ENCODE peak calls at places on chromosomes 7 and 10, in four cellular contexts. X, Z, T and R are unnamed samples.

GRCh38 chr10:115861455-115861854 is 411.6 kb downstream of the GFRA1 start:
- DNase-seq in X (peak), Z (no peak), T (no peak), R (no peak)

GRCh38 chr10:30081182-30081581 is 21.8 kb upstream of the JCAD start:
- DNase-seq in X (no peak), Z (no peak), T (no peak), R (no peak)

GRCh38 chr10:3295501-3296005 is 123.0 kb upstream of the PITRM1 start:
- DNase-seq in X (no peak), Z (no peak), T (no peak), R (no peak)

GRCh38 chr10:80506189-80506575 is 31.5 kb upstream of the SH2D4B start:
- DNase-seq in X (no peak), Z (no peak), T (no peak), R (no peak)

GRCh38 chr10:114405011-114405350 is 679 bp upstream of the AFAP1L2 start:
- DNase-seq in X (no peak), Z (no peak), T (no peak), R (no peak)

GRCh38 chr7:98128346-98128745 is 21.7 kb downstream of the LMTK2 start:
- DNase-seq in X (no peak), Z (no peak), T (no peak), R (no peak)

GRCh38 chr10:78267598-78267997 is 233.9 kb downstream of the RPS24 start:
- DNase-seq in X (peak), Z (no peak), T (no peak), R (no peak)

GRCh38 chr7:79340212-79340611 is 113.3 kb downstream of the MAGI2 start:
- DNase-seq in X (no peak), Z (no peak), T (no peak), R (no peak)

GRCh38 chr7:2172311-2173183 is 60.2 kb downstream of the MAD1L1 start:
- DNase-seq in X (peak), Z (no peak), T (no peak), R (no peak)

GRCh38 chr10:11003739-11004515 is 13.7 kb upstream of the CELF2 start:
- DNase-seq in X (peak), Z (no peak), T (no peak), R (peak)

GRCh38 chr7:94559972-94560371 is 50.4 kb downstream of the CASD1 start:
- DNase-seq in X (no peak), Z (no peak), T (no peak), R (no peak)

GRCh38 chr10:23886355-23886754 is 322.6 kb upstream of the KIAA1217 start:
- DNase-seq in X (no peak), Z (peak), T (no peak), R (no peak)

GRCh38 chr10:83045731-83046130 is 1093.6 kb upstream of the GHITM start:
- DNase-seq in X (no peak), Z (no peak), T (no peak), R (no peak)

GRCh38 chr7:70674268-70675025 is 457.5 kb upstream of the GALNT17 start:
- DNase-seq in X (no peak), Z (no peak), T (no peak), R (no peak)

GRCh38 chr10:124291009-124291671 is 127.6 kb downstream of the OAT start:
- DNase-seq in X (no peak), Z (no peak), T (no peak), R (no peak)

GRCh38 chr7:43847496-43847895 is 21.8 kb downstream of the MRPS24 start:
- DNase-seq in X (peak), Z (no peak), T (no peak), R (no peak)

GRCh38 chr7:117068511-117069155 is 115.3 kb downstream of the ST7 start:
- DNase-seq in X (no peak), Z (no peak), T (no peak), R (no peak)

GRCh38 chr10:55410415-55410885 is 609.4 kb upstream of the PCDH15 start:
- DNase-seq in X (peak), Z (peak), T (no peak), R (peak)
- TF ChIP-seq CTCF in X (no peak), Z (no peak), T (no peak), R (peak)

DNA sequence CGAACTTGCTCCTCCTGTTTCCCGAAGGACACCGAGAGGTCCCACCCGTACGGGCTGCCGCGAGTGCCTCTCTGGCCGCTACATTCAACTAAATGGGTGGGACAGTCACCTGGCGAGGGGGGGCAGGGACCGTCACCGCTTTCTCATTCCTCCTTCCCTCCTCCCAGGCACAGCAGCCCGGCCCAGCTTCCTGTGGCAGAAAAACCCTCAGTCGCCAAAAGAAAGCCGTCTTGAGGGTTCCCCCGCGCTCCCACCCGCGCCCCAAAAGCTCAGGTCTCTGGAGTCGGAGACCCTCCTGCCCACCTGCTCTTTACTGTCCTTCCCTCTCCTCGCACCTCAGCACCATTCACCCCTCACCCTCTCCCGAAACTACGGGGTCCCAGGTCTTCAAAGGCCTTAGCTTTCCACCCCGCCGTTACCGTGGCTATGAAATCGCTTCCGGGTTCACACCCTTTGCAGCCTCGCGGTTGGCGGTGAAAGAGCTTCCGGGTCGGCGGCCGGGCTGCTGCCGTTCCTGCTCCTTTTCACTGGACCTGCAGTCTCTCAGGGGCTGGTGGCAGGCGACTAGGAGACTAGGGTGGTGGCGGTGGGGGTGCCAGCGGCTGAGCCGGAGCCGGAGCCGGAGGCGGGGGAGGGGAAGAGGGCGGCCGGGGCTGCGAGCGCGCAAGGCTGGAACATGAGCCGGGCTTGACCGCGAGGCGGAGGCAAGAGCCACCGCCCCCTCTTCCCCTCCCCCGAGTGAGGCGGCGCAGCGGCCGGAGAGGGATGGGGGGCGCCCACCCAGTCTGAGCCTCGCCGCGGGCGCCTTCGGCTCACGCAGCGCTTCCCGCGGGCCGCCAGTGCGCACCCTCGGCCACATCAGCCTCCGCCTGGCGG is at the start of the genes ANKIB1 and KRIT1:
- DNase-seq in X (peak), Z (peak), T (no peak), R (peak)
- TF ChIP-seq CTCF in X (no peak), Z (no peak), T (peak), R (peak)

GRCh38 chr7:99438573-99439480 is at the start of the genes CPSF4 and PTCD1:
- DNase-seq in X (peak), Z (peak), T (peak), R (peak)
- TF ChIP-seq CTCF in X (no peak), Z (no peak), T (no peak), R (no peak)

DNA sequence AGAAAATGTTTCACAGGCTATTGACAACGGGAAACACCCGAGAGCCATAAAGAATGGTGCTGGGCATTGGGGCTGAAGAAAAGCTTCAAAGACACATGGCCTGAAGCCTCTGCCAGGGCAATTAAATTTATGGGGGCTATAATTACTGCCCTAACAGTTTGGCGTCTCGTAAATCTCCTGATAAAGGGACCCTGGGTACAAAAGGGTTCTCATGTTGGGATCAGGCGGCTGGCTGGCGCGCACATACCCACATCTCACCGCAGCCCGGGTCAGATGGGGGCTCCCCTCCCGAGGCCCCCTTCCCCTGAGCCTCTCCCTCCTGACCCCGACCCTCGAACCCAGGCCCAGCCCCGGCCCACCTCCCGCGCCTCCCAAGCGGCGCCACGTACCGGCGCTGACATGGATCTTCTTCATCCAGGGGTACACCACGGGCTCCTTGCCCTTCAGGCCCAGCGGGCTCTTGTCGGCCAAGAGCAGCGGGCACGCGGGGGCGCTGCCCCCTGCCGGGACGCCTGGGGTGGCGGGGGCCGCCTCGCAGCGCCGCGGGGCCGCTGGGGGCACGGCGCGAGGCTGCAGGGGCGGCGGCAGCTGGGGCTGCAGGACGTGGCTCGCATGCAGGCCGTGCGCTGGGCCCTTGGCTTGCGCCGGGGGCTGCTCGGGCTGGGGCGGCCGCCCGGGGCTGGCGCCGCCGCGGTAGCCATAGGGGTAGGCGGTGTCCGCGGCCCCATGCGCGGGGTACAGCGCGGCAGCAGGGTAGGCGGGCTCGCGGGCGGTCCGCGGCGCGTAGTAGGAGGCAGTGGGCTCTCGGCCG is 623 bp downstream of the HOXA4 start:
- DNase-seq in X (no peak), Z (no peak), T (no peak), R (peak)
- TF ChIP-seq CTCF in X (no peak), Z (no peak), T (no peak), R (no peak)

DNA sequence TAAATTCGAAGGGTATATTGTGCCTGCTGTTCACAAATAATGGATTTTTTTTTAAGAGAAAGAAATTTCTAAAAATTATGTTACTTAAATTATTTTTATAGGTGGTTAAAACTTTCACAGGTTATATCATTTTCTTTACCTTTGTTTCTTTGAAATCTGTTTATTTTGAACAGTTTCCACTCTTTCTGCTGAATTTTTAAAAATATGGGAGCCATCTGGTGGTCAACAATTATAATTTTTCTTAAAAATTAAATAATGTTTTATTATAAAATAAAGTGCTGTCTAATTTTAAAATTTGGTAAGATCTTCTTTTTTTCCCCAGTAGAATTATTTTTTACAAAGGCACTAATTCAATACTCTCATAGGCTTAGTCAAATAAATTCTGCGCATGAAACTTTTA is 263.9 kb downstream of the ETV1 start:
- DNase-seq in X (peak), Z (no peak), T (no peak), R (no peak)
- TF ChIP-seq CTCF in X (peak), Z (no peak), T (no peak), R (no peak)

GRCh38 chr10:61902448-61903183 is 1.1 kb downstream of the ARID5B start:
- DNase-seq in X (peak), Z (no peak), T (peak), R (peak)

GRCh38 chr10:61904711-61905445 is 3.4 kb downstream of the ARID5B start:
- DNase-seq in X (peak), Z (no peak), T (peak), R (peak)

GRCh38 chr10:61901829-61902447 is 439 bp downstream of the ARID5B start:
- DNase-seq in X (peak), Z (no peak), T (no peak), R (peak)

GRCh38 chr10:61903991-61904350 is 2.5 kb downstream of the ARID5B start:
- DNase-seq in X (peak), Z (no peak), T (no peak), R (no peak)

GRCh38 chr10:61903184-61903990 is 1.9 kb downstream of the ARID5B start:
- DNase-seq in X (peak), Z (no peak), T (no peak), R (peak)
- TF ChIP-seq CTCF in X (no peak), Z (no peak), T (peak), R (no peak)

DNA sequence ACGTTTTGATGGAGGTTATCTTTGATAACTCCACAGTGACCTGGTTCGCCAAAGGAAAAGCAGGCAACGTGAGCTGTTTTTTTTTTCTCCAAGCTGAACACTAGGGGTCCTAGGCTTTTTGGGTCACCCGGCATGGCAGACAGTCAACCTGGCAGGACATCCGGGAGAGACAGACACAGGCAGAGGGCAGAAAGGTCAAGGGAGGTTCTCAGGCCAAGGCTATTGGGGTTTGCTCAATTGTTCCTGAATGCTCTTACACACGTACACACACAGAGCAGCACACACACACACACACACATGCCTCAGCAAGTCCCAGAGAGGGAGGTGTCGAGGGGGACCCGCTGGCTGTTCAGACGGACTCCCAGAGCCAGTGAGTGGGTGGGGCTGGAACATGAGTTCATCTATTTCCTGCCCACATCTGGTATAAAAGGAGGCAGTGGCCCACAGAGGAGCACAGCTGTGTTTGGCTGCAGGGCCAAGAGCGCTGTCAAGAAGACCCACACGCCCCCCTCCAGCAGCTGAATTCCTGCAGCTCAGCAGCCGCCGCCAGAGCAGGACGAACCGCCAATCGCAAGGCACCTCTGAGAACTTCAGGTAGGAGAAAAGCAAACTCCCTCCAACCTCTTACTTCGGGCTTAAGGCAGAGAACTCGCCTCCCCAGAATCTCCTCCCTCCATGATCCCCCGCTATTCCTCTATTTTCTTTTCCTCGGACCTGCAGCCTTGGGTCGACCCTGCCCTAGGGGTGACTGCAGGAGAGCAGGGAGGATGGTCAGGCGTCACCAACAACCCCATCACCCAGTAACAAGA is at the start of gene SERPINE1:
- DNase-seq in X (peak), Z (peak), T (peak), R (peak)
- TF ChIP-seq CTCF in X (peak), Z (no peak), T (no peak), R (peak)

GRCh38 chr10:49512121-49512809 is 26.7 kb downstream of the ERCC6 start:
- DNase-seq in X (peak), Z (no peak), T (no peak), R (peak)
- TF ChIP-seq CTCF in X (peak), Z (peak), T (peak), R (peak)

DNA sequence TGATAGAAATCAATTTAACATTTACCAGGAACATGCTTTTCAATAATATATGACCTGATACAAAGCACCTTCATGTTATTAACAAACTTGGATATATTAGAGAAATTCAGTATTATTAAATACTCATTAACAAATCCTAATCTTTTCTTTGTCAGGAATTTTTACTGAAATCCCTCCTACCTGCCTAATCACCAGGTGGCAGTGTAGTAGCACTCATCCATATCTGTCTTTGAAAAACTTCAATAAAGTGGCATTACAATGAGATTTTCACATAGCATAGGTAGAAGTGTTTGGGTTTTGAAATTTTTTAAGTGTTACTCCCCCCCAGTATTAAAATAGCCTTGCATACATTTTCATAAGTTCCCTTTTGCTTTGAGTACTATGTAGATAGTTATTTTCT is 1246.6 kb upstream of the LRRN3 start:
- DNase-seq in X (peak), Z (no peak), T (no peak), R (no peak)
- TF ChIP-seq CTCF in X (peak), Z (no peak), T (peak), R (peak)